ENCODE peak calls at places on chromosomes 4 and X, in four cellular contexts. L is heart left ventricle, Z is breast epithelium, V is mammary epithelial cell. P is an unnamed sample.

GRCh38 chrX:79259073-79259689 is 108.0 kb downstream of the ITM2A start:
- DNase-seq in L (peak; percentile 21), V (no peak), Z (no peak), P (no peak)

GRCh38 chrX:110175146-110175545 is 142.7 kb downstream of the AMMECR1 start:
- DNase-seq in Z (no peak), V (no peak), L (no peak), P (no peak)

GRCh38 chr4:115781528-115782146 is 668.2 kb upstream of the NDST4 start:
- DNase-seq in Z (no peak), V (no peak), L (no peak), P (no peak)

GRCh38 chrX:136227948-136228584 is 23.1 kb downstream of the MAP7D3 start:
- DNase-seq in L (no peak), Z (no peak), V (no peak), P (no peak)

GRCh38 chrX:40153335-40154221 is 55.8 kb upstream of the BCOR start:
- DNase-seq in V (no peak), L (peak; percentile 60), Z (no peak), P (no peak)

GRCh38 chrX:1165535-1166196 is 46.8 kb downstream of the CRLF2 start:
- DNase-seq in V (peak; percentile 45), L (no peak), Z (no peak), P (no peak)

GRCh38 chr4:3239998-3240920 is 8.7 kb upstream of the MSANTD1 start:
- DNase-seq in Z (no peak), L (no peak), V (no peak), P (no peak)

GRCh38 chr4:93876739-93877138 is 48.2 kb downstream of the ATOH1 start:
- DNase-seq in V (no peak), Z (no peak), L (no peak), P (no peak)

GRCh38 chrX:24025741-24026402 is 1.1 kb downstream of the KLHL15 start:
- DNase-seq in Z (peak; percentile 26), L (no peak), V (peak; percentile 24), P (no peak)

GRCh38 chr4:85952518-85952917 is 407.3 kb downstream of the MAPK10 start:
- DNase-seq in Z (no peak), V (peak; percentile 46), L (no peak), P (no peak)

GRCh38 chr4:41209187-41209586 is 5.2 kb downstream of the APBB2 start:
- DNase-seq in L (no peak), V (no peak), Z (no peak), P (no peak)

GRCh38 chr4:82525287-82525898 is 36.4 kb downstream of the TMEM150C start:
- DNase-seq in V (no peak), Z (no peak), L (no peak), P (no peak)

GRCh38 chrX:109590176-109590575 is 34.8 kb downstream of the KCNE5 start:
- DNase-seq in V (no peak), L (no peak), Z (no peak), P (no peak)

DNA sequence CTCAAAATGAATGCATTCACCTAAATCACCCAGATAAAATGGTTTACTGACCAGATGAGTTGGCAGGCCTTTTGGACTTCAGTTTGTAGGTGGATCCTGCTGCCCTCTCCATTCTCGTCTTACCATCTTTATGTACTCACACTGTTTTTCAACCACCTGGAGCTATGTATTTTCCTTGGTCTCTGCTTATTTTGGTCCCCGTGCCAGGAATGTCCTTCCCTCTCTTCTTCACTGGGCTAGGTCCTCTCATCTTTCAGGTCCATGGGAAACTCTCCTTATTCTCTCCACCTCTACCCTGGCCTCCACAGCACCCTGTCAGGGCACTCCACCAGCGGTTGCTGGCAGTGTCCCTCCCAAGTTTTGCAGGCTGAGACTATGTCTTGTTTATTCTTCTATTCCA is 2.6 kb downstream of the GPRIN3 start:
- DNase-seq in L (no peak), Z (no peak), V (no peak), P (no peak)
- H3K4me3 ChIP-seq in L (no peak overlapping the region), Z (no peak overlapping the region), V (no peak overlapping the region), P (no peak overlapping the region)

GRCh38 chrX:94107981-94108380 is 434.0 kb downstream of the FAM133A start:
- DNase-seq in Z (no peak), L (no peak), V (no peak), P (no peak)
- TF ChIP-seq CTCF in Z (no peak), L (no peak), V (peak; percentile 50), P (no peak)

GRCh38 chrX:139158256-139158655 is 372.3 kb upstream of the F9 start:
- DNase-seq in L (no peak), V (peak; percentile 2), Z (no peak), P (no peak)
- H3K27me3 ChIP-seq in L (peaks cover 3% of the 10 kb centered on the region), V (no peaks in the 10 kb centered on the region), Z (no peaks in the 10 kb centered on the region), P (no peaks in the 10 kb centered on the region)

DNA sequence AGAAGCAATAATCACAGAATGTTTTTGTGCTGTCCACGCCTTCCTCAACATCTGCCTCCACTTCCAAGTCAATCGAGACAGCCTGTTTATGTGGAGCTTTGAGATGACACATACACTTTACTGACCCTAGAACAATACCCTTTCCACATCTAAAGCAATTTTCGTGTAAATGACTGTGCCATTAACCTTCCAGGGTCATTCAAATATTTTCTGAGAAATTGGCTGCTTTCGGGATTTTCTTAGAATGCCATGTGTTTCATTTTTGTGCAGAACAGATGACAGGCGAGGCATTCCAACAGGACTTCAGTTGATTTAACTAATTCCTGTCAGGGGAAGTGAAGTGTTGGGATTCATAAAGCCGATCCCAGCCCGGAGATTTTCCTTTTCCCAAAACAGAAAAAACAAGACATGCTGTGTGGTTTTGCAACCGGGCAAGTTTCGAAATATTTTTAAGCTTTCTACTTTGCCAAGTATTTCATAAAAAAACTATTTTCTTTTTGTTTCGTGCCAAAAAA is 73.9 kb downstream of the SORBS2 start:
- DNase-seq in L (no peak), Z (no peak), V (no peak), P (no peak)
- H3K4me3 ChIP-seq in L (no peak overlapping the region), Z (peak overlapping the region; percentile 54), V (no peak overlapping the region), P (no peak overlapping the region)

DNA sequence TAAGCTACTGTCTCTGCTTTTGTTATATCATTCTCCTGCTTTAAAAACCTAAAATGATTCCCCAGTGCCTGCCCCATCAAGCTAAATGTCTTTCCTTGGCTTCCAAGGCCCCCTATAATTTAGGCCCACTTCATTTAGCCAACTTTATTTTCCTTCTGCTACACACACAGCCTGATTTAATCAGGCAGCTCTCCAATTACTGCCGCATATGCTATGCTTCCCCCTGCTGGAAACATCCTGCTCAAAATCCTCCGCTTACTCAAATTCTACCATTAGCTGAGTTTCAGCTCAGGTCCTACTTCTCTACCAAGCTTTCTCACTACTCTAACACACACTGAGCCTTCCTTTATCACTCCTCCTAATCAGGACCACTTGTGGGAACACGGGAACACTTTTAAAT is 17.0 kb downstream of the LAMP2 start:
- DNase-seq in L (no peak), Z (no peak), V (no peak), P (no peak)
- TF ChIP-seq CTCF in L (no peak), Z (no peak), V (peak; percentile 58), P (peak; percentile 34)

GRCh38 chrX:123189318-123189717 is 5.2 kb downstream of the GRIA3 start:
- DNase-seq in L (no peak), Z (no peak), V (no peak), P (no peak)
- H3K27me3 ChIP-seq in L (no peaks in the 10 kb centered on the region), Z (no peaks in the 10 kb centered on the region), V (peaks cover 8% of the 10 kb centered on the region), P (no peaks in the 10 kb centered on the region)

GRCh38 chr4:150853882-150854281 is 161.2 kb downstream of the LRBA start:
- DNase-seq in Z (no peak), V (no peak), L (no peak), P (no peak)

GRCh38 chr4:150852237-150852636 is 162.8 kb downstream of the LRBA start:
- DNase-seq in Z (no peak), V (no peak), L (no peak), P (no peak)

GRCh38 chr4:150859435-150859834 is 155.6 kb downstream of the LRBA start:
- DNase-seq in Z (no peak), L (no peak), V (no peak), P (no peak)

GRCh38 chr4:150855981-150856510 is 159.0 kb downstream of the LRBA start:
- DNase-seq in Z (no peak), L (no peak), V (no peak), P (no peak)

GRCh38 chr4:150854600-150854999 is 160.5 kb downstream of the LRBA start:
- DNase-seq in V (no peak), Z (no peak), L (no peak), P (no peak)
- H3K4me3 ChIP-seq in V (no peak overlapping the region), Z (no peak overlapping the region), L (no peak overlapping the region), P (no peak overlapping the region)

DNA sequence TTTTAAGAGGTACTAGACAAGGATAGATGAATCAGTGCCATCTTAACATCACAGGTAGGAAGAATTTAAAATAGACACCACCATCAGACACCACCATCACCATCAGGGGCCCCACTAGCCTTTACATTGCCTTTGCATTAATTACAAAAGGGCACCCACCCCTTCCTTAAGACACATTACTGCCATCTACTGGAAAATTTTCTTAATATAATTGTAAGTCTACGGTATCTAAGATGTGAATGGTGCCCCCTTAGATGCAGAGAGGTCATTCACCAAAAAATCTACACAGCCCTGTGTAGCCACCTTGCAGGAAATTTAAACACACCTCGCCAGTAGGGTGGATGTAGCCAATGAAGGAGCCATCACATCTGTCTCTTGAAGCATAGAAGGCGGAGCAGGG is 184.1 kb downstream of the MID1IP1 start:
- DNase-seq in V (no peak), Z (no peak), L (no peak), P (no peak)
- TF ChIP-seq CTCF in V (peak; percentile 34), Z (no peak), L (peak; percentile 23), P (no peak)

DNA sequence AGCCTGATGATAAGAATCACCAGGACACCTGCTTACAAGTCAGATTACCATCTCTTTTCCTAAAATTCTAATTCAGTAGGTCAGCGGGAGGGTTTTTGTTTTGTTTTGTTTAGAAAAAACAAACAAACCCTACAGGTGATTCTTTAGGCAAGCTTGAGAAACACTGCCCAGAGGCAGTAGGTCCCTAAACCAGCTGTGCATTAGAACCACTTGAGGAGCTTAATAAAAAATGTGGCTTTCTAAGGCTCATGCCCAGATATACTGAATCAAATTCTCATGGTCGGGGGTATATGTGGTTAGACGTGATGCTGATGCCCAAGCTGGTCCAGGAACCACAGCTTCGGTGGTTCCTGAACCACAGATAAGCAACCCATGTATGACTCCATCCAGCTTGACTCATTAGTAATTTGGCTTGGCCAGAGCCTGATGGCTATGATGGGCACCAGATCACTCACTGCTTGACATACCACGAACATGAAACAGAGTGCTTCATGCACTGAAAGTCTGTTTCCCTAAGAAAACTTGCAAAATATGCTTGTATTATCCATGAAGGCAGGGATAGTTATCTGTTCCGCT is 338.1 kb upstream of the F9 start:
- DNase-seq in Z (no peak), V (no peak), L (no peak), P (no peak)
- H3K27me3 ChIP-seq in Z (peaks cover 2% of the 10 kb centered on the region), V (peaks cover 2% of the 10 kb centered on the region), L (no peaks in the 10 kb centered on the region), P (peaks cover 3% of the 10 kb centered on the region)

GRCh38 chrX:13197961-13198761 is 121.7 kb downstream of the ATXN3L start:
- DNase-seq in Z (no peak), L (no peak), V (peak; percentile 20), P (no peak)
- H3K4me3 ChIP-seq in Z (no peak overlapping the region), L (no peak overlapping the region), V (no peak overlapping the region), P (no peak overlapping the region)

P was measured in kidney epithelial cell.